ENCODE peak calls at places on chromosomes 6 and 20, in nine cellular contexts. M is heart left ventricle; H is naive thymus-derived CD4-positive, alpha-beta T cell; Z is tibial nerve; C is lung; A is RWPE1; W is upper lobe of right lung; L is H1; R is mammary epithelial cell. B is an unnamed sample.

GRCh38 chr6:30213654-30213998 is 420 bp upstream of the TRIM26 start:
- DNase-seq in M (no peak), H (no peak), Z (peak; percentile 15), C (no peak), A (no peak), W (no peak), L (no peak), R (no peak), B (no peak)

GRCh38 chr6:23086100-23086499 is 516.7 kb downstream of the HDGFL1 start:
- DNase-seq in M (no peak), H (no peak), Z (no peak), C (no peak), A (no peak), W (no peak), L (no peak), R (no peak), B (no peak)

GRCh38 chr6:129501401-129502051 is 208.5 kb downstream of the ARHGAP18 start:
- DNase-seq in M (peak; percentile 42), H (no peak), Z (peak; percentile 43), C (peak; percentile 66), A (peak; percentile 88), W (peak; percentile 74), L (no peak), R (peak; percentile 98), B (peak; percentile 89)

GRCh38 chr6:23277521-23278227 is 708.3 kb downstream of the HDGFL1 start:
- DNase-seq in M (no peak), H (no peak), Z (no peak), C (no peak), A (no peak), W (no peak), L (no peak), R (no peak), B (no peak)

GRCh38 chr6:78523622-78524021 is 343.7 kb upstream of the IRAK1BP1 start:
- DNase-seq in M (no peak), H (no peak), Z (no peak), C (no peak), A (no peak), W (no peak), L (no peak), R (no peak), B (no peak)

GRCh38 chr20:45433316-45433715 is 17.4 kb downstream of the PIGT start:
- DNase-seq in M (peak; percentile 92), H (no peak), Z (no peak), C (no peak), A (no peak), W (no peak), L (no peak), R (peak; percentile 26), B (peak; percentile 51)

GRCh38 chr20:25544760-25545159 is 40.6 kb downstream of the NINL start:
- DNase-seq in M (no peak), H (no peak), Z (no peak), C (no peak), A (no peak), W (no peak), L (no peak), R (no peak), B (no peak)

GRCh38 chr6:44738652-44739141 is 351.2 kb downstream of the CDC5L start:
- DNase-seq in M (no peak), H (no peak), Z (no peak), C (no peak), A (no peak), W (no peak), L (no peak), R (peak; percentile 21), B (no peak)

GRCh38 chr20:57433658-57434389 is 42.6 kb downstream of the RBM38 start:
- DNase-seq in M (no peak), H (no peak), Z (no peak), C (no peak), A (no peak), W (no peak), L (no peak), R (no peak), B (peak; percentile 73)

GRCh38 chr6:167683028-167683862 is 143.5 kb upstream of the AFDN start:
- DNase-seq in M (peak; percentile 83), H (no peak), Z (peak; percentile 75), C (no peak), A (peak; percentile 52), W (peak; percentile 57), L (no peak), R (peak; percentile 84), B (no peak)

GRCh38 chr6:17281100-17281496 is at the start of gene RBM24:
- DNase-seq in M (peak; percentile 60), H (peak; percentile 32), Z (peak; percentile 37), C (peak; percentile 59), A (peak; percentile 55), W (peak; percentile 82), L (no peak), R (peak; percentile 44), B (no peak)

GRCh38 chr6:17280138-17280537 is 1.0 kb upstream of the RBM24 start:
- DNase-seq in M (no peak), H (no peak), Z (no peak), C (no peak), A (no peak), W (no peak), L (no peak), R (no peak), B (no peak)

GRCh38 chr6:17281497-17282481 is 628 bp downstream of the RBM24 start:
- DNase-seq in M (no peak), H (no peak), Z (peak; percentile 17), C (no peak), A (no peak), W (no peak), L (no peak), R (no peak), B (no peak)

GRCh38 chr6:17280552-17281090 is 540 bp upstream of the RBM24 start:
- DNase-seq in M (peak; percentile 87), H (no peak), Z (peak; percentile 18), C (peak; percentile 30), A (no peak), W (peak; percentile 71), L (no peak), R (no peak), B (no peak)

DNA sequence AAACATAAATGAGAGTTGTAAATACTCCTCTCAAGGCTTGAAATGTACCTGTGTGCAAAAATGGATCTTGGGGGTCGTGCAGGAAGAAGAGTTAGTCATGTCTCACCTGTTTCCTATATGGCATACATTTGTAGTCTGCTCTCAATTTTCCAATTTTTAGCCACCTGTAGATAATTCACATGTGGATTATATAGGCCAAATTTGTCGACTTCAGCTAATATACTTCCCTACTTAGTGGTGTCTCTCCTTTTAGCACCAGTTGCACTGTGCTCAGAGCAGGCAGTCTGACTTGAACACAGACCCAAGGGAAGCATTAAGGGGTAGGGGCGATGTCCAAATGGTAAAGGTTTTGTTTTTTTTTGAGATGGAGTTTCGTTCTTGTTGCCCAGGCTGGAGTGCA is 1.9 kb downstream of the RBM24 start:
- DNase-seq in M (no peak), H (no peak), Z (no peak), C (no peak), A (no peak), W (no peak), L (no peak), R (no peak), B (no peak)
- H3K27ac ChIP-seq in M (peak overlapping the region; percentile 95), H (no peak overlapping the region), Z (no peak overlapping the region), C (no peak overlapping the region), A (no peak overlapping the region), W (no peak overlapping the region), L (no peak overlapping the region), R (no peak overlapping the region), B (no peak overlapping the region)

GRCh38 chr6:11002176-11002575 is 41.9 kb downstream of the ELOVL2 start:
- DNase-seq in M (no peak), H (no peak), Z (no peak), C (no peak), A (no peak), W (no peak), L (no peak), R (no peak), B (no peak)

GRCh38 chr6:10995114-10995707 is 48.9 kb downstream of the ELOVL2 start:
- DNase-seq in M (peak; percentile 41), H (no peak), Z (peak; percentile 23), C (no peak), A (no peak), W (no peak), L (no peak), R (no peak), B (no peak)

GRCh38 chr6:10999994-11000393 is 44.1 kb downstream of the ELOVL2 start:
- DNase-seq in M (no peak), H (no peak), Z (no peak), C (no peak), A (no peak), W (no peak), L (no peak), R (no peak), B (no peak)
- H3K27ac ChIP-seq in M (no peak overlapping the region), H (no peak overlapping the region), Z (no peak overlapping the region), C (no peak overlapping the region), A (no peak overlapping the region), W (no peak overlapping the region), L (no peak overlapping the region), R (no peak overlapping the region), B (no peak overlapping the region)

DNA sequence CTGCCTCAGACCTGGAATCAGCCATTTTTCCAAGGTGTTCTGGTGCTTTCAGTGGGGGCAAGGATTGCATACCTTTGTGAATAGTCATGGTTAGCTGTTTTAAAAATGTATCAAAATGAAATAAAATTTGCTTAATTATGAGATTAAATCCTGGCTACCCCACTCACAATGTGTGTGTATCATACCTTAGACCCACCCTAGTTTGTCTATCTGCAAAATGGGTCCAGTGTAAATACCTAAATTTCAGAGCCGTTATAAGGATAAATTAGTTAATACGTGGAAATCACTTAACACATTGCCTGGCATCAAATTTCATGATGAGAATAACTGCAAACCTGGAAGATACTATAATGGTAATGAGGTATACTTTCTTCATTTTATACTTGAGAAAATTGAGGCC is 3.0 kb upstream of the ZNF311 start:
- DNase-seq in M (no peak), H (no peak), Z (no peak), C (no peak), A (no peak), W (no peak), L (no peak), R (no peak), B (no peak)
- H3K27ac ChIP-seq in M (no peak overlapping the region), H (no peak overlapping the region), Z (no peak overlapping the region), C (no peak overlapping the region), A (no peak overlapping the region), W (no peak overlapping the region), L (no peak overlapping the region), R (no peak overlapping the region), B (no peak overlapping the region)

GRCh38 chr6:20237677-20238460 is 25.6 kb upstream of the MBOAT1 start:
- DNase-seq in M (no peak), H (no peak), Z (no peak), C (no peak), A (no peak), W (no peak), L (no peak), R (no peak), B (no peak)

GRCh38 chr6:20236899-20237600 is 24.8 kb upstream of the MBOAT1 start:
- DNase-seq in M (no peak), H (no peak), Z (no peak), C (no peak), A (peak; percentile 41), W (no peak), L (no peak), R (no peak), B (no peak)

GRCh38 chr6:20234136-20234535 is 21.9 kb upstream of the MBOAT1 start:
- DNase-seq in M (peak; percentile 42), H (no peak), Z (no peak), C (no peak), A (no peak), W (no peak), L (no peak), R (no peak), B (no peak)

GRCh38 chr6:20235041-20235440 is 22.8 kb upstream of the MBOAT1 start:
- DNase-seq in M (no peak), H (no peak), Z (no peak), C (no peak), A (no peak), W (no peak), L (no peak), R (no peak), B (no peak)

GRCh38 chr6:20236344-20236743 is 24.1 kb upstream of the MBOAT1 start:
- DNase-seq in M (no peak), H (no peak), Z (no peak), C (no peak), A (no peak), W (no peak), L (no peak), R (no peak), B (no peak)
- H3K27ac ChIP-seq in M (no peak overlapping the region), H (no peak overlapping the region), Z (no peak overlapping the region), C (no peak overlapping the region), A (no peak overlapping the region), W (no peak overlapping the region), L (no peak overlapping the region), R (no peak overlapping the region), B (no peak overlapping the region)

B was measured in RWPE2.